ENCODE peak calls at places on chromosomes 12 and 14, in six cellular contexts. One of them, this sample, is unnamed.

GRCh38 chr12:102522768-102523167 is 42.4 kb upstream of the IGF1 start:
- DNase-seq in right atrium auricular region: no peak
- DNase-seq in T-cell: no peak
- DNase-seq in activated CD4-positive, alpha-beta T cell treated with anti-CD3 and anti-CD28 coated beads for 4 hours: no peak
- DNase-seq in right cardiac atrium: no peak
- DNase-seq in HFFc6: no peak
- DNase-seq in this sample: no peak

GRCh38 chr14:61561657-61562276 is 133.5 kb upstream of the HIF1A start:
- DNase-seq in right atrium auricular region: peak; percentile 82
- DNase-seq in T-cell: no peak
- DNase-seq in activated CD4-positive, alpha-beta T cell treated with anti-CD3 and anti-CD28 coated beads for 4 hours: no peak
- DNase-seq in right cardiac atrium: peak; percentile 80
- DNase-seq in HFFc6: peak; percentile 94
- DNase-seq in this sample: no peak

GRCh38 chr14:74846968-74847549 is 28.9 kb downstream of the PROX2 start:
- DNase-seq in right atrium auricular region: no peak
- DNase-seq in T-cell: no peak
- DNase-seq in activated CD4-positive, alpha-beta T cell treated with anti-CD3 and anti-CD28 coated beads for 4 hours: no peak
- DNase-seq in right cardiac atrium: no peak
- DNase-seq in HFFc6: peak; percentile 62
- DNase-seq in this sample: no peak

GRCh38 chr12:119115296-119115905 is 63.3 kb upstream of the HSPB8 start:
- DNase-seq in right atrium auricular region: no peak
- DNase-seq in T-cell: no peak
- DNase-seq in activated CD4-positive, alpha-beta T cell treated with anti-CD3 and anti-CD28 coated beads for 4 hours: peak; percentile 12
- DNase-seq in right cardiac atrium: no peak
- DNase-seq in HFFc6: peak; percentile 18
- DNase-seq in this sample: no peak

GRCh38 chr12:106950591-106950990 is 5.1 kb upstream of the TMEM263 start:
- DNase-seq in right atrium auricular region: no peak
- DNase-seq in T-cell: no peak
- DNase-seq in activated CD4-positive, alpha-beta T cell treated with anti-CD3 and anti-CD28 coated beads for 4 hours: no peak
- DNase-seq in right cardiac atrium: no peak
- DNase-seq in HFFc6: no peak
- DNase-seq in this sample: no peak

GRCh38 chr12:62192486-62193250 is 67.5 kb upstream of the USP15 start:
- DNase-seq in right atrium auricular region: no peak
- DNase-seq in T-cell: peak; percentile 51
- DNase-seq in activated CD4-positive, alpha-beta T cell treated with anti-CD3 and anti-CD28 coated beads for 4 hours: peak; percentile 52
- DNase-seq in right cardiac atrium: peak; percentile 69
- DNase-seq in HFFc6: peak; percentile 87
- DNase-seq in this sample: peak; percentile 2

GRCh38 chr14:104150201-104151027 is 12.0 kb downstream of the KIF26A start:
- DNase-seq in right atrium auricular region: no peak
- DNase-seq in T-cell: no peak
- DNase-seq in activated CD4-positive, alpha-beta T cell treated with anti-CD3 and anti-CD28 coated beads for 4 hours: no peak
- DNase-seq in right cardiac atrium: peak; percentile 78
- DNase-seq in HFFc6: no peak
- DNase-seq in this sample: no peak

GRCh38 chr12:66144796-66145754 is 14.5 kb upstream of the LLPH start:
- DNase-seq in right atrium auricular region: peak; percentile 66
- DNase-seq in T-cell: no peak
- DNase-seq in activated CD4-positive, alpha-beta T cell treated with anti-CD3 and anti-CD28 coated beads for 4 hours: no peak
- DNase-seq in right cardiac atrium: peak; percentile 57
- DNase-seq in HFFc6: peak; percentile 59
- DNase-seq in this sample: no peak

GRCh38 chr12:92041742-92042141 is 103.9 kb downstream of the BTG1 start:
- DNase-seq in right atrium auricular region: no peak
- DNase-seq in T-cell: peak; percentile 36
- DNase-seq in activated CD4-positive, alpha-beta T cell treated with anti-CD3 and anti-CD28 coated beads for 4 hours: no peak
- DNase-seq in right cardiac atrium: no peak
- DNase-seq in HFFc6: no peak
- DNase-seq in this sample: no peak

GRCh38 chr12:92244036-92244435 is 98.4 kb upstream of the BTG1 start:
- DNase-seq in right atrium auricular region: no peak
- DNase-seq in T-cell: no peak
- DNase-seq in activated CD4-positive, alpha-beta T cell treated with anti-CD3 and anti-CD28 coated beads for 4 hours: no peak
- DNase-seq in right cardiac atrium: no peak
- DNase-seq in HFFc6: no peak
- DNase-seq in this sample: no peak

GRCh38 chr14:92726135-92726932 is 22.1 kb downstream of the LGMN start:
- DNase-seq in right atrium auricular region: peak; percentile 86
- DNase-seq in T-cell: peak; percentile 22
- DNase-seq in activated CD4-positive, alpha-beta T cell treated with anti-CD3 and anti-CD28 coated beads for 4 hours: no peak
- DNase-seq in right cardiac atrium: peak; percentile 89
- DNase-seq in HFFc6: peak; percentile 79
- DNase-seq in this sample: no peak

GRCh38 chr12:3187846-3188755 is 110.9 kb downstream of the TSPAN9 start:
- DNase-seq in right atrium auricular region: no peak
- DNase-seq in T-cell: no peak
- DNase-seq in activated CD4-positive, alpha-beta T cell treated with anti-CD3 and anti-CD28 coated beads for 4 hours: no peak
- DNase-seq in right cardiac atrium: peak; percentile 41
- DNase-seq in HFFc6: no peak
- DNase-seq in this sample: no peak

GRCh38 chr12:131753757-131754156 is 42.9 kb downstream of the SFSWAP start:
- DNase-seq in right atrium auricular region: no peak
- DNase-seq in T-cell: no peak
- DNase-seq in activated CD4-positive, alpha-beta T cell treated with anti-CD3 and anti-CD28 coated beads for 4 hours: no peak
- DNase-seq in right cardiac atrium: no peak
- DNase-seq in HFFc6: no peak
- DNase-seq in this sample: no peak

GRCh38 chr12:94761559-94761958 is 111.2 kb upstream of the TMCC3 start:
- DNase-seq in right atrium auricular region: no peak
- DNase-seq in T-cell: no peak
- DNase-seq in activated CD4-positive, alpha-beta T cell treated with anti-CD3 and anti-CD28 coated beads for 4 hours: no peak
- DNase-seq in right cardiac atrium: no peak
- DNase-seq in HFFc6: peak; percentile 91
- DNase-seq in this sample: no peak

This sample was measured in T-helper 9 cell.